ENCODE peak calls at places on chromosomes 16 and 17, in eight cellular contexts. T, F, W, Y, U, N, G and D are unnamed samples.

GRCh38 chr17:35089846-35090193 is 26.3 kb upstream of the RFFL start:
- DNase-seq in N (peak; percentile 78), T (no peak), G (no peak), U (no peak), F (no peak), Y (peak; percentile 61), W (peak; percentile 62), D (peak; percentile 13)

GRCh38 chr17:37661372-37662014 is 18.2 kb upstream of the DDX52 start:
- DNase-seq in T (no peak), N (no peak), W (peak; percentile 11), Y (peak; percentile 45), U (no peak), G (no peak), F (no peak), D (no peak)

GRCh38 chr17:34706029-34706428 is 126.6 kb downstream of the TMEM132E start:
- DNase-seq in W (peak; percentile 51), T (peak; percentile 10), Y (no peak), F (no peak), N (peak; percentile 43), U (no peak), G (no peak), D (peak; percentile 62)

GRCh38 chr17:70119961-70120360 is 44.9 kb downstream of the KCNJ16 start:
- DNase-seq in N (no peak), U (no peak), F (no peak), Y (no peak), T (no peak), G (no peak), W (peak; percentile 43), D (no peak)

GRCh38 chr16:27739606-27740357 is 189.8 kb downstream of the KATNIP start:
- DNase-seq in G (no peak), N (no peak), Y (no peak), W (no peak), F (no peak), T (no peak), U (peak; percentile 9), D (no peak)

GRCh38 chr17:42608692-42609181 is 437 bp downstream of the RETREG3 start:
- DNase-seq in W (peak; percentile 40), F (no peak), N (no peak), U (no peak), Y (no peak), G (peak; percentile 32), T (peak; percentile 55), D (no peak)

GRCh38 chr17:61404702-61405046 is 5.0 kb downstream of the TBX2 start:
- DNase-seq in G (no peak), W (no peak), T (no peak), Y (no peak), U (no peak), F (no peak), N (no peak), D (no peak)

GRCh38 chr17:82231312-82231561 is 2.4 kb downstream of the SLC16A3 start:
- DNase-seq in W (no peak), U (no peak), G (no peak), T (no peak), Y (no peak), N (no peak), F (no peak), D (no peak)

GRCh38 chr17:78675316-78675616 is 98.1 kb upstream of the DNAH17 start:
- DNase-seq in N (no peak), F (no peak), U (peak; percentile 63), W (no peak), Y (no peak), G (no peak), T (no peak), D (no peak)

DNA sequence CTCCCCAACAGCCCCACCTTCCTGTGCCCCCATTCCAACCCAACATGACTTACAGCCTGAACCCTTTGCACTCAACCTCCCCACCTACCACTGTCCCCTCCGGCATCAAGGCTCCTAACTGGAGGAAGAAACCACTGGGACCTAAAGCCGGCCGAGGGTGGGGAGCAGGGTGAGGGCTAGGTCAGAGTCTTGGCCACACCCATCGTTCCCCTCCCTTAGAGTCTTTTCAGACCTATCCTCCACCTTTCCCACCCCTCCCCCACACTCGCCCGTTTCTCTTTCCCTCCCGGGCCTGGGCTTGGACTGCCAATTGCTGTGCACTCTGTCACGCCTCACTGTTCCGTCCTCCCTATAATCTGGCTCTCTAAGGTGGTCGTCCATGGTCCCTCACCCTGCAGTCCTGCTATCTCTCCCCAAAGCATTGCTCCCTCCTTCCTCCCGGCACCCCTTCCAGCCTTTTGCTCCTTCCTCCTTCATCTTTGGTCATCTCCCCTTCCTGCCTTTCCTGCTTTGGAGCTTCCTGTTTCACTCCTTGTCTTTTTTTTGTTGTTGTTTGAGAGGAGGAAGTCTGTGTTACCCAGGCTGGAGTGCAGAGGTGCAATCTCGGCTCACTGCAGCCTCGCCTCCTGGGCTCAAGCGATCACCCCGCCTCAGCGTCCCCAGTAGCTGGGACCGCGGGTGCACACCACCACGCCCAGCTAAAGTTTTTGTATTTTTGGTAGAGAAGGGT is 958 bp upstream of the CLDN7 start:
- DNase-seq in T (no peak), F (no peak), N (peak; percentile 96), W (no peak), Y (no peak), G (peak; percentile 79), U (no peak), D (no peak)
- H3K27ac ChIP-seq in T (no peak overlapping the region), F (no peak overlapping the region), N (peak overlapping the region; percentile 6), W (no peak overlapping the region), Y (peak overlapping the region; percentile 83), G (no peak overlapping the region), U (no peak overlapping the region), D (no peak overlapping the region)

GRCh38 chr17:63405741-63406261 is 40.3 kb downstream of the CYB561 start:
- DNase-seq in Y (peak; percentile 63), U (no peak), F (no peak), W (peak; percentile 85), G (no peak), N (no peak), T (peak; percentile 78), D (no peak)

GRCh38 chr17:63405020-63405419 is 41.1 kb downstream of the CYB561 start:
- DNase-seq in Y (no peak), W (no peak), G (no peak), F (no peak), N (no peak), U (no peak), T (no peak), D (no peak)

GRCh38 chr17:63399856-63400255 is 46.2 kb downstream of the CYB561 start:
- DNase-seq in U (peak; percentile 49), W (peak; percentile 70), F (no peak), N (no peak), Y (no peak), T (no peak), G (peak; percentile 56), D (peak; percentile 96)

GRCh38 chr17:63399316-63399715 is 46.8 kb downstream of the CYB561 start:
- DNase-seq in Y (no peak), T (no peak), G (no peak), W (peak; percentile 75), U (no peak), F (no peak), N (no peak), D (peak; percentile 12)

GRCh38 chr17:63402808-63403207 is 43.3 kb downstream of the CYB561 start:
- DNase-seq in T (no peak), U (no peak), F (no peak), W (peak; percentile 59), Y (no peak), N (no peak), G (no peak), D (peak; percentile 33)
- H3K27ac ChIP-seq in T (no peak overlapping the region), U (no peak overlapping the region), F (peak overlapping the region; percentile 69), W (no peak overlapping the region), Y (no peak overlapping the region), N (no peak overlapping the region), G (no peak overlapping the region), D (peak overlapping the region; percentile 15)

GRCh38 chr16:56270828-56271227 is 79.5 kb downstream of the GNAO1 start:
- DNase-seq in W (no peak), F (no peak), Y (no peak), N (no peak), G (no peak), T (no peak), U (no peak), D (no peak)
- H3K27ac ChIP-seq in W (no peak overlapping the region), F (peak overlapping the region; percentile 99), Y (no peak overlapping the region), N (no peak overlapping the region), G (no peak overlapping the region), T (no peak overlapping the region), U (no peak overlapping the region), D (no peak overlapping the region)

GRCh38 chr17:4838306-4838785 is 5.2 kb downstream of the MINK1 start:
- DNase-seq in T (no peak), Y (no peak), G (no peak), N (no peak), U (no peak), F (no peak), W (no peak), D (no peak)

GRCh38 chr17:4836221-4836620 is 3.1 kb downstream of the MINK1 start:
- DNase-seq in U (no peak), W (no peak), G (no peak), F (no peak), Y (no peak), T (no peak), N (no peak), D (no peak)

GRCh38 chr17:4839221-4839620 is 6.1 kb downstream of the MINK1 start:
- DNase-seq in Y (no peak), G (no peak), W (no peak), T (no peak), U (no peak), F (no peak), N (no peak), D (no peak)

GRCh38 chr17:4839965-4840892 is 7.1 kb downstream of the MINK1 start:
- DNase-seq in Y (no peak), T (no peak), F (no peak), W (no peak), G (no peak), N (no peak), U (no peak), D (no peak)

DNA sequence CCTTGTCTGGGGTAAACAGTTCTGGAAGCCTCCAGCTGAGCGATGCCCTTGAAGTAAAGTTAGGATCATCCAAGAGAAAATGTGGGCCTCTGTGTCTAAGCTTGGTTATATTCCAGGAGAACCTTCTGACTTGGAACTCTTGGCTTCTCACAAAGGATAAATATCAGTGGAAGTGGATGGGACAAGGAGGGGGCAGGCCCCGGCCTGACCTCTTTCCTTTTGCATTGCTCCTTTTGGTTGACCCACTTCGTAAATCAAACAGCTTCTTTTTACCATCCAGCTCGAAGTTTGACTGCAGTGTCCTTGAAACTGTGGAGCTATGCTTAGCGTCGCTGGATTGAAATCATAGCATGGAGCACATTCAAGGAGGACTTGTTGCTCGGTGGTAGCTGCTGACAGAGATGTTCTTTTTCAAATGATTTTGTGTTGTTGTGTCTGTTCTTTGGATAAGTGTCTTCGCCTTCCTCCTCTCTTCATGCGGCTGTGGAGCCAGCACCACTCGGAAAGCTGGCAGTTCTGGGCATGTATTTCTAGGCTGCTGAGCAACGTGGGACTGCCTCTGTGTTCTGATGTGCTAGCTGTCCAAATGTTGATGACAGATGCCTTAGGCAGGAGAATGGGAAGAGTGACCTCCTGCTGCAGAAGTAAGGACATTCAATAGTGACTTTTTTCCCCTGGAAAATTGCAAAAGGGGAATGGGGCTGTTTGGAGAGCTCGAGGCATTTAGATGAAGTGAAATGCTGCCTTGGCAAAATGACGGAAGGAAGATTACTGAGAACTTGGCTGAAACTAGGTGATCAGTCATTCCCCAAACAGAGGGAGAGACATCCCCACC is 4.5 kb downstream of the MINK1 start:
- DNase-seq in G (no peak), W (no peak), F (no peak), U (no peak), T (no peak), N (no peak), Y (no peak), D (no peak)
- H3K27ac ChIP-seq in G (peak overlapping the region; percentile 42), W (no peak overlapping the region), F (peak overlapping the region; percentile 80), U (no peak overlapping the region), T (no peak overlapping the region), N (no peak overlapping the region), Y (no peak overlapping the region), D (no peak overlapping the region)